ENCODE peak calls at places on chromosome 9, in six cellular contexts. E is epithelial cell of proximal tubule, J is ovary, L is AG09319, G is endothelial cell, N is cardiac fibroblast. R is an unnamed sample.

GRCh38 chr9:91730806-91731205 is 219.2 kb downstream of the ROR2 start:
- DNase-seq in E (no peak), N (no peak), G (no peak), L (no peak), J (no peak), R (no peak)

GRCh38 chr9:86469476-86470087 is 115.4 kb upstream of the TUT7 start:
- DNase-seq in J (no peak), N (no peak), E (peak), G (no peak), L (no peak), R (no peak)

GRCh38 chr9:117704024-117704575 is at the start of gene TLR4:
- DNase-seq in E (no peak), L (peak), N (peak), G (peak), J (peak), R (no peak)

GRCh38 chr9:4665357-4665756 is 923 bp downstream of the SPATA6L start:
- DNase-seq in J (no peak), G (no peak), N (peak), L (no peak), E (no peak), R (no peak)

GRCh38 chr9:80503692-80504400 is 932.1 kb downstream of the TLE4 start:
- DNase-seq in N (no peak), G (no peak), E (no peak), L (no peak), J (no peak), R (no peak)

GRCh38 chr9:99445377-99445891 is 223.4 kb downstream of the SEC61B start:
- DNase-seq in N (peak), L (peak), G (no peak), E (peak), J (no peak), R (no peak)

GRCh38 chr9:81424431-81424830 is 264.9 kb downstream of the TLE1 start:
- DNase-seq in G (no peak), L (no peak), E (no peak), N (no peak), J (no peak), R (no peak)

GRCh38 chr9:107215381-107215780 is 67.7 kb upstream of the RAD23B start:
- DNase-seq in J (no peak), G (no peak), N (peak), L (no peak), E (no peak), R (no peak)

GRCh38 chr9:132154925-132155324 is 6.9 kb upstream of the NTNG2 start:
- DNase-seq in J (no peak), N (no peak), G (no peak), E (no peak), L (no peak), R (no peak)

GRCh38 chr9:28938981-28939380 is 1365.7 kb upstream of the C9orf72 start:
- DNase-seq in J (no peak), L (no peak), N (no peak), E (no peak), G (no peak), R (no peak)

GRCh38 chr9:14895806-14896205 is 14.4 kb downstream of the FREM1 start:
- DNase-seq in L (no peak), J (no peak), N (no peak), G (no peak), E (no peak), R (no peak)

GRCh38 chr9:692636-693459 is 148.6 kb upstream of the DMRT1 start:
- DNase-seq in J (no peak), E (no peak), G (no peak), N (no peak), L (no peak), R (no peak)

GRCh38 chr9:31519011-31519410 is 865.4 kb upstream of the ACO1 start:
- DNase-seq in J (no peak), G (no peak), L (no peak), N (no peak), E (no peak), R (peak)

GRCh38 chr9:88658311-88658822 is 123.4 kb downstream of the NXNL2 start:
- DNase-seq in G (no peak), N (peak), L (peak), E (peak), J (no peak), R (no peak)

GRCh38 chr9:80061940-80062339 is 490.2 kb downstream of the TLE4 start:
- DNase-seq in N (peak), L (peak), E (peak), G (no peak), J (no peak), R (no peak)

GRCh38 chr9:92607773-92608172 is 62.2 kb downstream of the IPPK start:
- DNase-seq in G (no peak), L (peak), E (no peak), J (no peak), N (peak), R (no peak)

GRCh38 chr9:94912700-94913249 is 186.3 kb downstream of the AOPEP start:
- DNase-seq in L (no peak), E (no peak), N (peak), J (no peak), G (no peak), R (no peak)

GRCh38 chr9:5185220-5185840 is at the start of gene INSL6:
- DNase-seq in G (no peak), N (no peak), L (no peak), E (no peak), J (no peak), R (no peak)

GRCh38 chr9:136616307-136616635 is 46.4 kb upstream of the EGFL7 start:
- DNase-seq in E (no peak), L (no peak), N (no peak), G (no peak), J (no peak), R (no peak)

GRCh38 chr9:98790601-98791146 is 5.7 kb downstream of the ANKS6 start:
- DNase-seq in N (no peak), J (no peak), G (no peak), E (no peak), L (no peak), R (no peak)

GRCh38 chr9:90018688-90019087 is 413.9 kb downstream of the GADD45G start:
- DNase-seq in J (no peak), L (no peak), N (no peak), G (no peak), E (no peak), R (no peak)

GRCh38 chr9:132723809-132724208 is 53.5 kb downstream of the GTF3C4 start:
- DNase-seq in L (no peak), E (no peak), N (no peak), G (no peak), J (no peak), R (no peak)

GRCh38 chr9:89179535-89179919 is 909 bp upstream of the SHC3 start:
- DNase-seq in G (no peak), L (no peak), N (peak), E (peak), J (no peak), R (no peak)

GRCh38 chr9:99029083-99029482 is 75.8 kb upstream of the TGFBR1 start:
- DNase-seq in J (no peak), N (no peak), L (no peak), E (no peak), G (no peak), R (no peak)

GRCh38 chr9:38271666-38272241 is 120.7 kb upstream of the ALDH1B1 start:
- DNase-seq in L (no peak), J (no peak), G (no peak), E (no peak), N (no peak), R (no peak)

GRCh38 chr9:137969685-137970084 is 92.1 kb downstream of the CACNA1B start:
- DNase-seq in L (no peak), N (no peak), E (no peak), J (no peak), G (no peak), R (no peak)

GRCh38 chr9:95004452-95005275 is 278.2 kb downstream of the AOPEP start:
- DNase-seq in G (peak), J (peak), E (no peak), N (peak), L (no peak), R (peak)

GRCh38 chr9:112544477-112544876 is 57.9 kb downstream of the KIAA1958 start:
- DNase-seq in E (no peak), J (no peak), N (no peak), L (no peak), G (no peak), R (peak)

GRCh38 chr9:106918825-106919509 is 56.0 kb downstream of the ZNF462 start:
- DNase-seq in E (no peak), N (no peak), J (no peak), L (no peak), G (no peak), R (no peak)

GRCh38 chr9:116715751-116716150 is 28.6 kb downstream of the TRIM32 start:
- DNase-seq in G (no peak), N (no peak), J (no peak), L (no peak), E (no peak), R (no peak)

GRCh38 chr9:19641046-19641445 is 147.8 kb downstream of the SLC24A2 start:
- DNase-seq in G (no peak), E (no peak), L (no peak), J (no peak), N (peak), R (no peak)
- TF ChIP-seq CTCF in G (no peak), E (peak), L (no peak), J (no peak), N (no peak), R (no peak)

GRCh38 chr9:128150594-128151342 is 1.5 kb downstream of the LCN2 start:
- DNase-seq in G (peak), J (no peak), L (no peak), E (no peak), N (no peak), R (peak)
- TF ChIP-seq CTCF in G (no peak), J (no peak), L (peak), E (peak), N (no peak), R (peak)

GRCh38 chr9:128127990-128128835 is 684 bp upstream of the PTGES2 start:
- DNase-seq in J (peak), G (peak), N (peak), L (peak), E (no peak), R (peak)
- TF ChIP-seq CTCF in J (no peak), G (no peak), N (no peak), L (no peak), E (no peak), R (no peak)

GRCh38 chr9:69925452-69925851 is 104.8 kb downstream of the CFAP95 start:
- DNase-seq in E (no peak), G (no peak), N (no peak), L (no peak), J (no peak), R (no peak)

GRCh38 chr9:69932901-69933300 is 110.7 kb upstream of the MAMDC2 start:
- DNase-seq in L (no peak), J (no peak), E (no peak), G (no peak), N (peak), R (peak)

GRCh38 chr9:69933445-69933844 is 110.2 kb upstream of the MAMDC2 start:
- DNase-seq in N (no peak), L (no peak), G (no peak), J (no peak), E (no peak), R (no peak)

GRCh38 chr9:69936427-69936826 is 107.2 kb upstream of the MAMDC2 start:
- DNase-seq in L (no peak), N (peak), J (no peak), G (no peak), E (no peak), R (no peak)

DNA sequence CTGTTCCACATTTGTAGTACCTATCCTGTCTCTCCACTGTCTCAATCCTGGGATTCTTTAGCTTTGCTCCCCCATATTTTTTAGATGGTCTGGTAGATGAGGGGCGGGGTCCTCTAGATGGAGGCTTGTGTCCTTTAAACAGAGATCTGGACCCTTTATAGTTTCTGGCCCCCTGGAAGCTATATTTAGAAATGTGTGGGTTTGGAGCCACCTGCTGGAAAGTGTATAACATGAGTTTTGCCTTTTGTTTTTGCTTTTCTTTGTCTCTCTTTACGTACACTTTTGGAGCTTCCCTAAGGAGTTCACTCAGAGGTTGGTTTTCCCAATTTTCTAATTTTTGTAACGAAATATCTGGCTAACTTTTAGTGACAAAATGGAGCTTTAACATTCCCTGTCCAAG is 110.7 kb downstream of the CFAP95 start:
- DNase-seq in J (no peak), G (no peak), E (no peak), L (no peak), N (peak), R (no peak)
- TF ChIP-seq CTCF in J (no peak), G (no peak), E (peak), L (peak), N (peak), R (no peak)

DNA sequence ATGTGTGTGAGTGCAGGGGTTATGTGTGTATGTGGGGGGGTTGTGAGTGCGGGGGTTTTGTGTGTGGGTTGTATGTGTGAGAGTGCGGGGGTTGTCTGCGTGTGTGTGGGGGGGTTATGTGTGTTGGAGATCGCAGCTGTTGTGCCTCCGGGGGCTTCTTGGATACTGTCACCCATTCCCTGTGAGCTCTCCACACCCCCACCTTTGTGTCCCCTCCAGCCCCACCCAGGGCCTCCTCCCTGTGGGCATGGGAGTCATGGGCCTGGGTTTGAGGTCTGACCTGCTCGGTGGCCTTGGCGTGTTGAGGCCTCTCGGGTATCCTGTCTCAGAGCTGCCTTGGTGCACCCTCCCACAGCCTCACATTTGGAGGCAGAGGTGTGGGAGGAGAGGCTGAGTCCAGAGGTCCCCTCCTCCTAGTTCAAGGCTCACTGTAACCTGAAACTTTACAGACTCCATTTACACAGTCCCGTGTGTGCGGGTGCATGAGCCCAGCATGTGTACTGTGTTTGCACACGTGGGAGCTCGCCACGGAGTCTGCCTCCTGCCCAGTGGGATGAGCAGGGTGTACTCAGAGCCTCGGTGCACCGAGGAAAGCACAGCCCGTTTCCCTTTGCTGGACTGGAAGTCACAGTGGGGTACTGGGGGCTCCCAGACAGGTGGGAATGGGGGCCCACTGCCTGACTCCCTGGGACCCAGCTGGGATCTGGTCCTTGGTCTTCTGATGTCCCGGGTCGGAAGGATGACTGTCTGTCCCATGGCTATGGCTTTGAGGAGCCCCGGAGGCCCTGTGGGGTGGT is 43.4 kb downstream of the RXRA start:
- DNase-seq in J (no peak), N (no peak), L (no peak), E (no peak), G (no peak), R (no peak)
- TF ChIP-seq CTCF in J (no peak), N (no peak), L (no peak), E (no peak), G (no peak), R (no peak)

GRCh38 chr9:124415852-124416484 is 726 bp upstream of the PSMB7 start:
- DNase-seq in J (no peak), G (no peak), E (no peak), L (no peak), N (no peak), R (no peak)
- TF ChIP-seq CTCF in J (no peak), G (no peak), E (no peak), L (no peak), N (no peak), R (no peak)

GRCh38 chr9:97237951-97238851 is 69.3 kb upstream of the CCDC180 start:
- DNase-seq in L (peak), E (peak), G (peak), J (peak), N (peak), R (peak)
- TF ChIP-seq CTCF in L (no peak), E (no peak), G (no peak), J (no peak), N (no peak), R (no peak)